ENCODE peak calls at places on chromosomes 3 and 15, in nine cellular contexts. One of them, this sample, is unnamed.
A peak's percentile ranks its signal among the peaks of the same experiment; 100 is the strongest.

GRCh38 chr15:66701422-66702034 is 508 bp upstream of the SMAD6 start:
- DNase-seq in CD8-positive, alpha-beta memory T cell: peak; percentile 51
- DNase-seq in body of pancreas: peak; percentile 32
- DNase-seq in mesenchymal stem cell: peak; percentile 81
- DNase-seq in neuronal stem cell: peak; percentile 67
- DNase-seq in stomach: peak; percentile 33
- DNase-seq in sigmoid colon: peak; percentile 73
- DNase-seq in A549: peak; percentile 70
- DNase-seq in SJSA1: peak; percentile 81
- DNase-seq in this sample: peak; percentile 52

GRCh38 chr3:196486263-196486662 is 17.3 kb downstream of the RNF168 start:
- DNase-seq in CD8-positive, alpha-beta memory T cell: no peak
- DNase-seq in sigmoid colon: no peak
- DNase-seq in mesenchymal stem cell: peak; percentile 8
- DNase-seq in neuronal stem cell: no peak
- DNase-seq in body of pancreas: no peak
- DNase-seq in stomach: no peak
- DNase-seq in A549: no peak
- DNase-seq in SJSA1: no peak
- DNase-seq in this sample: no peak

GRCh38 chr3:119508172-119508845 is 10.0 kb downstream of the TIMMDC1 start:
- DNase-seq in SJSA1: no peak
- DNase-seq in A549: no peak
- DNase-seq in mesenchymal stem cell: no peak
- DNase-seq in sigmoid colon: no peak
- DNase-seq in neuronal stem cell: no peak
- DNase-seq in stomach: no peak
- DNase-seq in CD8-positive, alpha-beta memory T cell: no peak
- DNase-seq in body of pancreas: no peak
- DNase-seq in this sample: no peak

GRCh38 chr15:89647191-89647851 is 7.9 kb downstream of the KIF7 start:
- DNase-seq in SJSA1: peak; percentile 57
- DNase-seq in neuronal stem cell: peak; percentile 64
- DNase-seq in body of pancreas: peak; percentile 86
- DNase-seq in A549: peak; percentile 94
- DNase-seq in stomach: peak; percentile 86
- DNase-seq in sigmoid colon: peak; percentile 87
- DNase-seq in CD8-positive, alpha-beta memory T cell: peak; percentile 63
- DNase-seq in mesenchymal stem cell: peak; percentile 59
- DNase-seq in this sample: peak; percentile 86

GRCh38 chr3:109369510-109369909 is 32.2 kb upstream of the DPPA4 start:
- DNase-seq in mesenchymal stem cell: peak; percentile 26
- DNase-seq in sigmoid colon: no peak
- DNase-seq in A549: no peak
- DNase-seq in stomach: no peak
- DNase-seq in SJSA1: no peak
- DNase-seq in neuronal stem cell: no peak
- DNase-seq in body of pancreas: no peak
- DNase-seq in CD8-positive, alpha-beta memory T cell: no peak
- DNase-seq in this sample: no peak

GRCh38 chr15:94234300-94234699 is 2.9 kb downstream of the MCTP2 start:
- DNase-seq in A549: no peak
- DNase-seq in neuronal stem cell: no peak
- DNase-seq in CD8-positive, alpha-beta memory T cell: no peak
- DNase-seq in SJSA1: no peak
- DNase-seq in stomach: no peak
- DNase-seq in body of pancreas: no peak
- DNase-seq in mesenchymal stem cell: peak; percentile 70
- DNase-seq in sigmoid colon: no peak
- DNase-seq in this sample: no peak

GRCh38 chr3:46127503-46127902 is 80.6 kb downstream of the CCR1 start:
- DNase-seq in mesenchymal stem cell: peak; percentile 90
- DNase-seq in sigmoid colon: no peak
- DNase-seq in stomach: no peak
- DNase-seq in neuronal stem cell: no peak
- DNase-seq in CD8-positive, alpha-beta memory T cell: no peak
- DNase-seq in A549: no peak
- DNase-seq in body of pancreas: no peak
- DNase-seq in SJSA1: peak; percentile 76
- DNase-seq in this sample: no peak

GRCh38 chr3:125039041-125039896 is 16.5 kb downstream of the HEG1 start:
- DNase-seq in SJSA1: no peak
- DNase-seq in mesenchymal stem cell: peak; percentile 0
- DNase-seq in sigmoid colon: no peak
- DNase-seq in stomach: no peak
- DNase-seq in body of pancreas: no peak
- DNase-seq in neuronal stem cell: peak; percentile 79
- DNase-seq in A549: no peak
- DNase-seq in CD8-positive, alpha-beta memory T cell: no peak
- DNase-seq in this sample: no peak

GRCh38 chr15:31740203-31740602 is 290.1 kb upstream of the CHRNA7 start:
- DNase-seq in body of pancreas: no peak
- DNase-seq in A549: no peak
- DNase-seq in stomach: no peak
- DNase-seq in SJSA1: no peak
- DNase-seq in mesenchymal stem cell: no peak
- DNase-seq in CD8-positive, alpha-beta memory T cell: no peak
- DNase-seq in sigmoid colon: no peak
- DNase-seq in neuronal stem cell: no peak
- DNase-seq in this sample: no peak

GRCh38 chr3:164460851-164461250 is 617.4 kb downstream of the SI start:
- DNase-seq in mesenchymal stem cell: peak; percentile 52
- DNase-seq in CD8-positive, alpha-beta memory T cell: no peak
- DNase-seq in neuronal stem cell: no peak
- DNase-seq in A549: no peak
- DNase-seq in SJSA1: peak; percentile 5
- DNase-seq in body of pancreas: no peak
- DNase-seq in stomach: no peak
- DNase-seq in sigmoid colon: no peak
- DNase-seq in this sample: no peak

GRCh38 chr15:25185791-25186190 is 231.0 kb downstream of the SNRPN start:
- DNase-seq in neuronal stem cell: no peak
- DNase-seq in A549: no peak
- DNase-seq in stomach: no peak
- DNase-seq in body of pancreas: no peak
- DNase-seq in sigmoid colon: peak; percentile 53
- DNase-seq in CD8-positive, alpha-beta memory T cell: peak; percentile 15
- DNase-seq in mesenchymal stem cell: no peak
- DNase-seq in SJSA1: no peak
- DNase-seq in this sample: peak; percentile 49

GRCh38 chr3:99999541-99999940 is 114.8 kb downstream of the FILIP1L start:
- DNase-seq in A549: no peak
- DNase-seq in neuronal stem cell: no peak
- DNase-seq in SJSA1: no peak
- DNase-seq in sigmoid colon: no peak
- DNase-seq in CD8-positive, alpha-beta memory T cell: no peak
- DNase-seq in mesenchymal stem cell: peak; percentile 45
- DNase-seq in stomach: no peak
- DNase-seq in body of pancreas: no peak
- DNase-seq in this sample: no peak

GRCh38 chr15:33048255-33048654 is 146.3 kb downstream of the FMN1 start:
- DNase-seq in stomach: no peak
- DNase-seq in SJSA1: no peak
- DNase-seq in A549: no peak
- DNase-seq in CD8-positive, alpha-beta memory T cell: no peak
- DNase-seq in body of pancreas: no peak
- DNase-seq in sigmoid colon: no peak
- DNase-seq in neuronal stem cell: peak; percentile 36
- DNase-seq in mesenchymal stem cell: no peak
- DNase-seq in this sample: no peak
- H3K9me3 ChIP-seq in stomach: peaks cover 8% of the 10 kb centered on the region
- H3K9me3 ChIP-seq in SJSA1: peaks cover 14% of the 10 kb centered on the region
- H3K9me3 ChIP-seq in A549: peaks cover 30% of the 10 kb centered on the region
- H3K9me3 ChIP-seq in CD8-positive, alpha-beta memory T cell: no peaks in the 10 kb centered on the region
- H3K9me3 ChIP-seq in body of pancreas: no peaks in the 10 kb centered on the region
- H3K9me3 ChIP-seq in sigmoid colon: no peaks in the 10 kb centered on the region
- H3K9me3 ChIP-seq in neuronal stem cell: peaks cover 59% of the 10 kb centered on the region
- H3K9me3 ChIP-seq in mesenchymal stem cell: peaks cover 21% of the 10 kb centered on the region
- H3K9me3 ChIP-seq in this sample: no peaks in the 10 kb centered on the region

DNA sequence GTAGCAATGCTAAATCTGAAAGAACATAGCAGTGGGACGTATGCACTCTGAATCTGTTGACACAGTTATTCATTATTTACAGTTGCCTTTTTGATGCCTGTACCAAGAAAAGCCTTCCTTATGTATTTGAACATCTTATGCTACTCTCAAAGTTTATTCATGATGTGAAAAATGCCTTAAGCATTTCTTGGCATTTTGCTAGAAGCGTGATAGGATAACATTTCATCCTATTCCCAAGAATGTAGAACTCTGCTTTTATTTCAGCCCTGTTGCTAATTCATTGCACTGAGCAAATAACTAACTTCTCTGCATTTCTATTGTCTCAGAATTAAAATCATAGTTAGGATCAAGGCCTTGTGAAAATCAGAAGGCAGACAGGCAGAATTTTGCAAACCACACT is 105.4 kb downstream of the STRIT1 start:
- DNase-seq in body of pancreas: no peak
- DNase-seq in A549: no peak
- DNase-seq in CD8-positive, alpha-beta memory T cell: no peak
- DNase-seq in neuronal stem cell: no peak
- DNase-seq in stomach: no peak
- DNase-seq in mesenchymal stem cell: no peak
- DNase-seq in SJSA1: no peak
- DNase-seq in sigmoid colon: no peak
- DNase-seq in this sample: no peak
- H3K4me1 ChIP-seq in body of pancreas: no peaks in the 10 kb centered on the region
- H3K4me1 ChIP-seq in A549: no peaks in the 10 kb centered on the region
- H3K4me1 ChIP-seq in CD8-positive, alpha-beta memory T cell: no peaks in the 10 kb centered on the region
- H3K4me1 ChIP-seq in neuronal stem cell: no peaks in the 10 kb centered on the region
- H3K4me1 ChIP-seq in stomach: no peaks in the 10 kb centered on the region
- H3K4me1 ChIP-seq in mesenchymal stem cell: no peaks in the 10 kb centered on the region
- H3K4me1 ChIP-seq in SJSA1: no peaks in the 10 kb centered on the region
- H3K4me1 ChIP-seq in sigmoid colon: peaks cover 8% of the 10 kb centered on the region
- H3K4me1 ChIP-seq in this sample: no peaks in the 10 kb centered on the region

DNA sequence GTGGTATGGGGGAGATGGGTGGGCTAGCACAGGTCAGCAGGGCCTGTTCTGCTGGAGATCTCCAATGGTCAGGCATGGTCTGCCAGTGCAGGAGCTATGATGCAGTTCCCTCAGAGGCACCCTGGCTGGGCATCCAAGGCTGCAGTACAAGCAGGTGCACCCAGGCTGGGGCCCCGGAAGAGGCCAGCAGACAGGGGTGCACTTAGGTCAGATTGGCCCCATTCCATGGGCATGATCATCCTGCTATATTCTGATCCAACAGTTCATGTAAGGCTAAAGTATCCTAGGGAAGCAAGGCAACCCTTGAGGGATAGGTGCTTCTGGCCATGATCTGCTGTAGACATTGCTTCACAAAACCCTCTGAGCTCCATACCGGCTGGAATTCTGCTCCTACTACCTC is 53.5 kb downstream of the STRIT1 start:
- DNase-seq in A549: no peak
- DNase-seq in sigmoid colon: no peak
- DNase-seq in SJSA1: no peak
- DNase-seq in CD8-positive, alpha-beta memory T cell: no peak
- DNase-seq in stomach: no peak
- DNase-seq in mesenchymal stem cell: no peak
- DNase-seq in body of pancreas: no peak
- DNase-seq in neuronal stem cell: no peak
- DNase-seq in this sample: no peak
- H3K9me3 ChIP-seq in A549: no peaks in the 10 kb centered on the region
- H3K9me3 ChIP-seq in sigmoid colon: no peaks in the 10 kb centered on the region
- H3K9me3 ChIP-seq in SJSA1: no peaks in the 10 kb centered on the region
- H3K9me3 ChIP-seq in CD8-positive, alpha-beta memory T cell: no peaks in the 10 kb centered on the region
- H3K9me3 ChIP-seq in stomach: no peaks in the 10 kb centered on the region
- H3K9me3 ChIP-seq in mesenchymal stem cell: peaks cover 4% of the 10 kb centered on the region
- H3K9me3 ChIP-seq in body of pancreas: no peaks in the 10 kb centered on the region
- H3K9me3 ChIP-seq in neuronal stem cell: no peaks in the 10 kb centered on the region
- H3K9me3 ChIP-seq in this sample: no peaks in the 10 kb centered on the region

GRCh38 chr15:68794307-68794706 is 26.4 kb downstream of the ANP32A start:
- DNase-seq in neuronal stem cell: no peak
- DNase-seq in stomach: no peak
- DNase-seq in CD8-positive, alpha-beta memory T cell: no peak
- DNase-seq in body of pancreas: no peak
- DNase-seq in SJSA1: no peak
- DNase-seq in mesenchymal stem cell: no peak
- DNase-seq in sigmoid colon: no peak
- DNase-seq in A549: no peak
- DNase-seq in this sample: no peak

GRCh38 chr15:68795298-68795848 is 25.3 kb downstream of the ANP32A start:
- DNase-seq in neuronal stem cell: peak; percentile 78
- DNase-seq in SJSA1: no peak
- DNase-seq in sigmoid colon: peak; percentile 95
- DNase-seq in mesenchymal stem cell: peak; percentile 73
- DNase-seq in stomach: peak; percentile 91
- DNase-seq in body of pancreas: peak; percentile 72
- DNase-seq in CD8-positive, alpha-beta memory T cell: peak; percentile 71
- DNase-seq in A549: no peak
- DNase-seq in this sample: peak; percentile 95

GRCh38 chr15:68794869-68795268 is 25.8 kb downstream of the ANP32A start:
- DNase-seq in body of pancreas: no peak
- DNase-seq in stomach: no peak
- DNase-seq in A549: no peak
- DNase-seq in CD8-positive, alpha-beta memory T cell: no peak
- DNase-seq in SJSA1: no peak
- DNase-seq in mesenchymal stem cell: peak; percentile 34
- DNase-seq in neuronal stem cell: no peak
- DNase-seq in sigmoid colon: peak; percentile 63
- DNase-seq in this sample: no peak

GRCh38 chr15:68792901-68793766 is 27.6 kb downstream of the ANP32A start:
- DNase-seq in A549: no peak
- DNase-seq in sigmoid colon: no peak
- DNase-seq in stomach: peak; percentile 92
- DNase-seq in CD8-positive, alpha-beta memory T cell: no peak
- DNase-seq in neuronal stem cell: no peak
- DNase-seq in SJSA1: no peak
- DNase-seq in mesenchymal stem cell: no peak
- DNase-seq in body of pancreas: peak; percentile 94
- DNase-seq in this sample: no peak

DNA sequence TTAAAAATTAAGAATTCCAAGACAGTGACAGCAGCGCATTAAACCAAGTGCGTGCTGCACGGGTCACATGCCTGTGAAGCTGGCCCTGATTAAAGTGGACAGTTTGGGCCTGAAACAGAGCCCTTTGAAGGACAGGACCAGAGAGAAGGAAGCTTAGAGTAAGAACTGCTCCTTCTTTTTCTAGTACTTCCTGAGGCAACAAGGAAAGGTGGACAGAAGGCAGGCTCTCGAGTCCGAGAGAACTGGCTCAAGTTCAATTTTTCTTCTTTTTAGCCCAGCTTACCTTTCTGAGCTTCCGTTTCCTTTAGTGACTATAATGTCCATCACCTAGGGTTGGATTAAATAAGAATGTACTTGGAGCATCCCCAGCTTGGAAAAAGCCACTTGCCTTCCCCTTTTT is 26.9 kb downstream of the ANP32A start:
- DNase-seq in sigmoid colon: no peak
- DNase-seq in stomach: no peak
- DNase-seq in A549: no peak
- DNase-seq in SJSA1: no peak
- DNase-seq in CD8-positive, alpha-beta memory T cell: no peak
- DNase-seq in neuronal stem cell: no peak
- DNase-seq in body of pancreas: no peak
- DNase-seq in mesenchymal stem cell: no peak
- DNase-seq in this sample: no peak
- H3K4me1 ChIP-seq in sigmoid colon: peaks cover 77% of the 10 kb centered on the region
- H3K4me1 ChIP-seq in stomach: peaks cover 100% of the 10 kb centered on the region
- H3K4me1 ChIP-seq in A549: peaks cover 39% of the 10 kb centered on the region
- H3K4me1 ChIP-seq in SJSA1: peaks cover 6% of the 10 kb centered on the region
- H3K4me1 ChIP-seq in CD8-positive, alpha-beta memory T cell: peaks cover 97% of the 10 kb centered on the region
- H3K4me1 ChIP-seq in neuronal stem cell: peaks cover 63% of the 10 kb centered on the region
- H3K4me1 ChIP-seq in body of pancreas: peaks cover 76% of the 10 kb centered on the region
- H3K4me1 ChIP-seq in mesenchymal stem cell: peaks cover 50% of the 10 kb centered on the region
- H3K4me1 ChIP-seq in this sample: peaks cover 26% of the 10 kb centered on the region

This sample was measured in tibial artery.